ENCODE peak calls at places on chromosomes 5 and 9, in four cellular contexts. H, B, P and D are unnamed samples.

GRCh38 chr5:67413749-67414148 is 217.2 kb upstream of the CD180 start:
- DNase-seq in P (no peak), H (no peak), B (no peak), D (no peak)

GRCh38 chr5:118883396-118883795 is 105.0 kb downstream of the DTWD2 start:
- DNase-seq in B (no peak), P (peak; percentile 5), H (no peak), D (no peak)

GRCh38 chr9:128523199-128523925 is 18.8 kb downstream of the GLE1 start:
- DNase-seq in H (no peak), P (no peak), B (no peak), D (peak; percentile 48)

GRCh38 chr5:61177716-61178115 is 15.4 kb upstream of the SMIM15 start:
- DNase-seq in H (no peak), B (no peak), P (no peak), D (no peak)

GRCh38 chr5:134026521-134027202 is 21.9 kb upstream of the VDAC1 start:
- DNase-seq in P (no peak), H (peak; percentile 75), B (peak; percentile 67), D (peak; percentile 68)

GRCh38 chr5:130549884-130550552 is 615.0 kb downstream of the HINT1 start:
- DNase-seq in P (no peak), B (no peak), H (peak; percentile 3), D (no peak)

GRCh38 chr9:93308158-93308602 is 124.2 kb downstream of the WNK2 start:
- DNase-seq in H (no peak), B (no peak), P (no peak), D (no peak)

GRCh38 chr5:39260095-39260494 is 40.7 kb upstream of the FYB1 start:
- DNase-seq in H (no peak), B (no peak), P (no peak), D (no peak)

GRCh38 chr9:37555786-37556185 is 20.4 kb downstream of the FBXO10 start:
- DNase-seq in H (no peak), P (no peak), B (no peak), D (no peak)

GRCh38 chr9:132545578-132545977 is 36.8 kb upstream of the BARHL1 start:
- DNase-seq in P (no peak), H (no peak), B (no peak), D (no peak)

GRCh38 chr5:170632266-170632984 is 128.6 kb downstream of the KCNIP1 start:
- DNase-seq in P (no peak), H (no peak), B (no peak), D (no peak)

GRCh38 chr9:84858373-84858772 is 188.8 kb downstream of the NTRK2 start:
- DNase-seq in B (no peak), H (no peak), P (no peak), D (no peak)

GRCh38 chr9:115694014-115694413 is 459.6 kb upstream of the PAPPA start:
- DNase-seq in P (no peak), B (no peak), H (peak; percentile 11), D (peak; percentile 57)

GRCh38 chr5:132439521-132440206 is 50.9 kb downstream of the IRF1 start:
- DNase-seq in P (no peak), H (no peak), B (no peak), D (no peak)

GRCh38 chr5:59559847-59560246 is 333.7 kb downstream of the PDE4D start:
- DNase-seq in P (no peak), H (no peak), B (no peak), D (no peak)

GRCh38 chr5:161167001-161167765 is 315.2 kb upstream of the ATP10B start:
- DNase-seq in P (no peak), B (no peak), H (no peak), D (no peak)

GRCh38 chr5:16935271-16936149 is 578 bp downstream of the MYO10 start:
- DNase-seq in H (no peak), P (no peak), B (peak; percentile 33), D (no peak)

GRCh38 chr5:147093138-147093537 is 141.7 kb upstream of the STK32A start:
- DNase-seq in B (no peak), H (no peak), P (no peak), D (no peak)

GRCh38 chr9:133657120-133657661 is 21.0 kb downstream of the DBH start:
- DNase-seq in B (no peak), H (no peak), P (no peak), D (no peak)

GRCh38 chr9:20477940-20478620 is 144.2 kb downstream of the MLLT3 start:
- DNase-seq in B (no peak), H (no peak), P (peak; percentile 37), D (no peak)

GRCh38 chr5:32964246-32964645 is 253.1 kb downstream of the NPR3 start:
- DNase-seq in B (no peak), H (no peak), P (no peak), D (no peak)

GRCh38 chr9:91359083-91359482 is 2.6 kb downstream of the AUH start:
- DNase-seq in B (no peak), P (peak; percentile 16), H (no peak), D (no peak)

GRCh38 chr5:128896675-128897074 is 68.6 kb upstream of the SLC27A6 start:
- DNase-seq in H (no peak), P (no peak), B (no peak), D (no peak)

GRCh38 chr5:87127426-87127825 is 140.3 kb upstream of the RASA1 start:
- DNase-seq in H (no peak), B (no peak), P (no peak), D (no peak)

GRCh38 chr9:38281196-38281595 is 111.3 kb upstream of the ALDH1B1 start:
- DNase-seq in P (no peak), H (no peak), B (no peak), D (no peak)

GRCh38 chr9:126052791-126053190 is 273.8 kb upstream of the MVB12B start:
- DNase-seq in B (no peak), P (no peak), H (no peak), D (no peak)

GRCh38 chr9:70609542-70610286 is 195.3 kb upstream of the KLF9 start:
- DNase-seq in H (no peak), P (no peak), B (no peak), D (no peak)

GRCh38 chr5:107118184-107118902 is 552.4 kb downstream of the EFNA5 start:
- DNase-seq in P (no peak), B (no peak), H (no peak), D (no peak)

GRCh38 chr9:27276182-27277030 is 20.5 kb downstream of the EQTN start:
- DNase-seq in B (no peak), H (peak; percentile 45), P (no peak), D (peak; percentile 25)

GRCh38 chr5:765948-766631 is 18.4 kb downstream of the ZDHHC11B start:
- DNase-seq in H (no peak), P (no peak), B (no peak), D (no peak)

GRCh38 chr5:8905021-8905420 is 640.9 kb downstream of the SEMA5A start:
- DNase-seq in B (no peak), H (no peak), P (no peak), D (no peak)

GRCh38 chr9:82488702-82489578 is 500.4 kb downstream of the SPATA31D1 start:
- DNase-seq in H (peak; percentile 80), P (no peak), B (no peak), D (no peak)
- TF ChIP-seq SUZ12 in H (no peak), P (no peak), B (no peak), D (no peak)

DNA sequence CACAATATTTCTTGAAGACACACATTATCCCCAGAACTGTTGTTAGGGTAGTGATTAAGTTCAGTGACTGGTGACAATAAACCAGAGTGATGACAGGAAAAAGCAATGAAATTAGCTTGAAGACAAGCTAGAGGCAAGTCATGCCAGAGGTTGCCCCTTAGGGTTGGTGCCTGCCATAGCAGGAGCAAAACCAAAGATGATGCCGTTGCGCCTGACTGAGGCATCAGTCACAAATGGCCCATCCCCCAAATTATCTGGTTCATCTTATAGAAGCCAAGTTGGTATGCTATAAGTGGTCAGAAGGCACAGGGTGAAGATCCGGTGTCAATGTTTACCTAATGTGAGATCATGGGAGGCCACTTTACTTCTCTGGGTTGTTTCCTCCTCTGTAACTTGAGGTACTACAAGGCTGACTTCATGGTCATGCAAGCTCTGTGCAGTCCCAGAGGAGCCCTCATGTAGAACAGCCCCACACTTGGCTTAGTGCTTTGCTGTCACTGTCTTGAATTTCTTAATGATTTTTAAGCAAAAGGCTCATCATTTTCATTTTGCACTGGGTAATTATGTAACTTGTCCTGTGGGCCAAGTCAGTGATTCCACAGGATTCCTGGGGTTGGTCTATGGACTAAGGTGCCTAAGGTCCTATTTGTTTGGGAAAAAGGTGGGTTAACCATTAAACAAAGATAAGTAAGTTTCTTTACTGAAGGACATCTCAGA is 211.3 kb downstream of the MAN2A1 start:
- DNase-seq in B (no peak), P (no peak), H (peak; percentile 97), D (no peak)
- H3K4me3 ChIP-seq in B (no peak overlapping the region), P (no peak overlapping the region), H (peak overlapping the region; percentile 17), D (no peak overlapping the region)

GRCh38 chr9:112540800-112541199 is 54.2 kb downstream of the KIAA1958 start:
- DNase-seq in P (no peak), B (no peak), H (no peak), D (no peak)
- H3K4me1 ChIP-seq in P (no peaks in the 10 kb centered on the region), B (no peaks in the 10 kb centered on the region), H (peaks cover 22% of the 10 kb centered on the region), D (no peaks in the 10 kb centered on the region)

DNA sequence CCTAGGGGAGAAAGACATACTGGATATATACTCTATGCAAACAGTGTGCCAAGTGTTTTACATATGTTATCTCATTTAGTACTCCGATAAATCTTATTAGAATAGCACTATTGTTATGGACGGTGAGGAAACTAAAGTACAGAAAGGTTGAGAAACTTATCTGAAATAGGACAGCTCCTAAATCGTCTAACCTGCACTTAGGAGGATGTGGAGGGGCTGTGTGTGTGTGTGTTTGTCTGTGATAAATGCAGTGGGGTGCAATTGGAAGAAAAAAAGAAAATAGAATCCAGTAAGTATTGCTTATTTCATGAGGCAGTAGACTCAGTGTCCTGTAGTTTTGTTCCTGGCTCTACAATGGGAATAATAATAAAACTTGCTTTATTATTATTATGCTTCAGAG is 106.4 kb upstream of the IL6ST start:
- DNase-seq in P (no peak), H (no peak), B (no peak), D (no peak)
- TF ChIP-seq SUZ12 in P (no peak), H (no peak), B (no peak), D (no peak)

DNA sequence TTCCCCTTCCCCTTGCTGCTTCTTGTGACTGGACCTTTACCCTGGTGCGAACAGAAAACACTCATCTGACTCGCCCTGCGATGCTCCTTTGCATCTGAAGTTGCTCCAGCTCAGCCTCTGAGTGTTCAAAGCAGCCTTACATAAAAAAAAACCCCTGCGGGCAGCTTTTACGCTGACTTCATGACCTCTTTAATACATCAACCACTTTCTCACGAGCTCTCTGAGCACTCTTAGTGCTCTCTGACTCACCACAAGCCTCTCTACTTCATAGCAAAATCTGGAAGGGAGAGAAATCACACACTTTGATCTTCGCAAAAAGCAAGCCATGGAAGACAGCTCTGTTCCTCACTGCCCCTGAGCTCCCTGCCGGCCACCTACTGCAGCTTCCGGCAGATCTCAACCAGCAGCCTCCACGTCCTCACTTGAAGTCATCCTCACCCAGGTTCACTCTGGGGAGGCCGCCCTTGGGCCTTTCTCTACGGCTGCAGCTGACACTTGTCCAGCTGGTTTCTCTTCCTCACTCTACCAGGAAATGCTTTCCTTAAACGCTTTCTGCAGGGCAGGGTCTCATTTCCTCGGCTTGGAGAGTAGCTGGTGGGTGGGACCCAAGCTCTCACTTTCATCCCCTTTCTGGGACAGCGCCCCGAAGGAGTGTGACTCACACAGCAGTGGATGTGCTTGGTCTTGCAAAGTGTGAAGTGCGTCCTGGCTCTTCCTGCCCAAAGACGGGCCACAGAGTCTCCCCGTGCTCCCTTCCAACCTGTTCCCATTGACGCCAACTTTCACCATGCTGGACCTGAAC is 5.3 kb downstream of the SLC34A1 start:
- DNase-seq in B (no peak), P (peak; percentile 71), H (peak; percentile 21), D (no peak)
- H3K4me3 ChIP-seq in B (no peak overlapping the region), P (no peak overlapping the region), H (no peak overlapping the region), D (no peak overlapping the region)